ENCODE peak calls at places on chromosomes 12 and 14, in nine cellular contexts. X is anterior cingulate cortex; V is cerebellar cortex; F is GM13976; G is stimulated activated CD8-positive, alpha-beta memory T cell treated with anti-CD3 and anti-CD28 coated beads, Interleukin-4, amount 100 ng/mL, for 48 hours; C is HT1080; R is neural progenitor cell; O is Peyer's patch; B is HFF-Myc. I is an unnamed sample.

GRCh38 chr12:59151243-59151642 is 230.9 kb upstream of the LRIG3 start:
- DNase-seq in C (no peak), F (no peak), X (no peak), B (no peak), V (no peak), G (no peak), O (no peak), R (no peak), I (no peak)

GRCh38 chr12:74339211-74339610 is 198.4 kb upstream of the ATXN7L3B start:
- DNase-seq in G (no peak), X (no peak), V (no peak), O (no peak), C (no peak), B (no peak), R (no peak), F (no peak), I (no peak)

GRCh38 chr12:113246478-113247122 is 25.3 kb downstream of the TPCN1 start:
- DNase-seq in F (no peak), C (no peak), X (no peak), R (no peak), O (no peak), G (no peak), V (no peak), B (no peak), I (no peak)

GRCh38 chr12:113237748-113238147 is 16.5 kb downstream of the TPCN1 start:
- DNase-seq in V (no peak), B (no peak), F (no peak), G (no peak), R (no peak), O (peak; percentile 40), C (no peak), X (no peak), I (no peak)

GRCh38 chr12:77115471-77115870 is 50.1 kb upstream of the E2F7 start:
- DNase-seq in F (no peak), X (no peak), B (no peak), G (no peak), O (no peak), C (no peak), R (no peak), V (no peak), I (no peak)

GRCh38 chr12:103794814-103795213 is 46.2 kb downstream of the NT5DC3 start:
- DNase-seq in V (no peak), R (no peak), C (no peak), O (no peak), B (no peak), F (no peak), G (no peak), X (no peak), I (no peak)

GRCh38 chr12:25585021-25585523 is 32.0 kb upstream of the LMNTD1 start:
- DNase-seq in G (no peak), X (no peak), R (no peak), F (no peak), O (no peak), B (no peak), C (no peak), V (peak; percentile 12), I (no peak)

GRCh38 chr14:103161054-103161397 is 37.8 kb downstream of the TNFAIP2 start:
- DNase-seq in C (no peak), B (no peak), F (no peak), R (no peak), G (no peak), O (no peak), V (no peak), X (no peak), I (no peak)

GRCh38 chr12:7495136-7495535 is 8.4 kb downstream of the CD163 start:
- DNase-seq in F (no peak), V (no peak), G (no peak), R (no peak), X (no peak), O (no peak), C (no peak), B (no peak), I (no peak)

GRCh38 chr12:111720457-111720856 is 34.6 kb downstream of the ACAD10 start:
- DNase-seq in G (no peak), C (no peak), R (no peak), F (no peak), B (no peak), X (no peak), V (no peak), O (no peak), I (no peak)

GRCh38 chr12:84763112-84763511 is 149.5 kb downstream of the SLC6A15 start:
- DNase-seq in F (no peak), X (no peak), V (no peak), O (no peak), B (no peak), C (peak; percentile 15), G (no peak), R (no peak), I (no peak)

GRCh38 chr12:48185181-48185919 is 1.9 kb downstream of the CCDC184 start:
- DNase-seq in G (no peak), B (no peak), F (peak; percentile 32), X (no peak), R (peak; percentile 52), O (no peak), C (no peak), V (peak; percentile 77), I (no peak)

GRCh38 chr12:98999569-98999968 is 354.5 kb downstream of the APAF1 start:
- DNase-seq in G (no peak), V (peak; percentile 50), B (no peak), R (no peak), X (no peak), O (no peak), C (no peak), F (no peak), I (no peak)

GRCh38 chr14:50362791-50363733 is 33.6 kb downstream of the CDKL1 start:
- DNase-seq in V (no peak), F (peak; percentile 27), G (peak; percentile 47), R (no peak), B (no peak), C (no peak), O (no peak), X (no peak), I (no peak)

GRCh38 chr14:76837524-76837923 is 11.3 kb downstream of the LRRC74A start:
- DNase-seq in B (no peak), C (no peak), V (no peak), G (no peak), F (no peak), O (no peak), X (no peak), R (peak; percentile 56), I (no peak)

GRCh38 chr14:68784995-68785816 is 7.7 kb downstream of the ZFP36L1 start:
- DNase-seq in X (no peak), B (no peak), V (no peak), F (no peak), O (peak; percentile 49), C (peak; percentile 96), G (no peak), R (no peak), I (no peak)

GRCh38 chr12:110501378-110501721 is 561 bp downstream of the VPS29 start:
- DNase-seq in C (peak; percentile 55), O (no peak), R (peak; percentile 46), V (peak; percentile 62), G (no peak), B (peak; percentile 12), F (peak; percentile 54), X (no peak), I (no peak)

GRCh38 chr14:93655078-93655750 is 133.1 kb downstream of the PRIMA1 start:
- DNase-seq in G (no peak), F (peak; percentile 39), B (peak; percentile 4), X (no peak), O (no peak), V (peak; percentile 82), C (peak; percentile 46), R (peak; percentile 94), I (peak; percentile 3)

GRCh38 chr12:113208041-113208934 is 13.0 kb upstream of the TPCN1 start:
- DNase-seq in R (no peak), B (peak; percentile 72), O (peak; percentile 92), C (no peak), V (no peak), G (peak; percentile 76), X (no peak), F (peak; percentile 82), I (peak; percentile 99)

GRCh38 chr14:94867931-94868597 is 98.2 kb upstream of the GSC start:
- DNase-seq in G (no peak), V (no peak), F (no peak), O (no peak), X (no peak), R (peak; percentile 24), C (peak; percentile 80), B (no peak), I (no peak)

GRCh38 chr12:56596815-56597214 is 33.3 kb downstream of the BAZ2A start:
- DNase-seq in C (no peak), B (no peak), G (no peak), X (no peak), F (no peak), O (no peak), V (no peak), R (no peak), I (no peak)

GRCh38 chr12:96399081-96399918 is 939 bp downstream of the CDK17 start:
- DNase-seq in F (peak; percentile 84), R (peak; percentile 82), B (no peak), X (peak; percentile 52), O (peak; percentile 91), V (peak; percentile 52), G (peak; percentile 78), C (peak; percentile 73), I (peak; percentile 48)